ENCODE peak calls at places on chromosomes 16 and 17, in ten cellular contexts. C, R, V, N, Y, G, I, X, O and S are unnamed samples.

GRCh38 chr17:78794399-78794798 is 12.3 kb upstream of the CYTH1 start:
- DNase-seq in C (no peak), R (no peak), V (no peak), N (no peak), Y (no peak), G (no peak), I (no peak), X (no peak), O (no peak), S (no peak)

GRCh38 chr17:57890857-57891232 is 41.0 kb upstream of the MRPS23 start:
- DNase-seq in C (no peak), R (no peak), V (no peak), N (no peak), Y (no peak), G (no peak), I (no peak), X (no peak), O (no peak), S (no peak)

GRCh38 chr17:20114466-20114865 is 105.3 kb downstream of the SPECC1 start:
- DNase-seq in C (no peak), R (peak), V (no peak), N (no peak), Y (no peak), G (no peak), I (no peak), X (no peak), O (no peak), S (no peak)

GRCh38 chr16:50863673-50864144 is 121.8 kb downstream of the CYLD start:
- DNase-seq in C (no peak), R (no peak), V (no peak), N (no peak), Y (no peak), G (no peak), I (no peak), X (no peak), O (no peak), S (no peak)

GRCh38 chr17:51734462-51734861 is 424.1 kb downstream of the CA10 start:
- DNase-seq in C (no peak), R (no peak), V (peak), N (no peak), Y (no peak), G (no peak), I (no peak), X (no peak), O (no peak), S (no peak)

GRCh38 chr17:17971431-17972125 is 622 bp downstream of the TOM1L2 start:
- DNase-seq in C (no peak), R (no peak), V (peak), N (no peak), Y (no peak), G (peak), I (peak), X (no peak), O (no peak), S (peak)

GRCh38 chr16:11799017-11799381 is 1.9 kb upstream of the ZC3H7A start:
- DNase-seq in C (no peak), R (no peak), V (no peak), N (no peak), Y (no peak), G (no peak), I (no peak), X (no peak), O (no peak), S (no peak)

GRCh38 chr16:56580391-56581048 is 8.8 kb upstream of the MT3 start:
- DNase-seq in C (no peak), R (no peak), V (no peak), N (no peak), Y (no peak), G (no peak), I (no peak), X (no peak), O (no peak), S (no peak)

GRCh38 chr16:57810197-57811024 is 8.1 kb upstream of the KIFC3 start:
- DNase-seq in C (peak), R (peak), V (peak), N (no peak), Y (no peak), G (peak), I (peak), X (no peak), O (no peak), S (peak)

GRCh38 chr16:51708861-51709260 is 557.8 kb upstream of the SALL1 start:
- DNase-seq in C (no peak), R (no peak), V (no peak), N (no peak), Y (no peak), G (no peak), I (no peak), X (no peak), O (no peak), S (peak)

GRCh38 chr16:53905028-53905427 is 201.1 kb downstream of the FTO start:
- DNase-seq in C (no peak), R (no peak), V (no peak), N (no peak), Y (no peak), G (no peak), I (no peak), X (no peak), O (no peak), S (no peak)

GRCh38 chr17:2700491-2701141 is 10.9 kb downstream of the CLUH start:
- DNase-seq in C (no peak), R (no peak), V (no peak), N (no peak), Y (no peak), G (peak), I (peak), X (no peak), O (no peak), S (no peak)

GRCh38 chr17:393806-394717 is 41.5 kb upstream of the RPH3AL start:
- DNase-seq in C (no peak), R (no peak), V (no peak), N (no peak), Y (no peak), G (no peak), I (no peak), X (no peak), O (no peak), S (no peak)

GRCh38 chr16:83967838-83968482 is at the start of gene NECAB2:
- DNase-seq in C (peak), R (peak), V (peak), N (no peak), Y (peak), G (peak), I (no peak), X (peak), O (no peak), S (no peak)

GRCh38 chr17:61678339-61678738 is 87.3 kb upstream of the NACA2 start:
- DNase-seq in C (no peak), R (no peak), V (no peak), N (no peak), Y (no peak), G (no peak), I (no peak), X (no peak), O (no peak), S (no peak)

GRCh38 chr16:21704733-21705132 is 41.0 kb downstream of the OTOA start:
- DNase-seq in C (no peak), R (no peak), V (no peak), N (peak), Y (no peak), G (no peak), I (no peak), X (no peak), O (no peak), S (no peak)

GRCh38 chr17:38583176-38583575 is 22.6 kb downstream of the SRCIN1 start:
- DNase-seq in C (no peak), R (no peak), V (no peak), N (no peak), Y (no peak), G (no peak), I (no peak), X (no peak), O (no peak), S (no peak)

GRCh38 chr17:45312477-45313418 is 4.1 kb downstream of the MAP3K14 start:
- DNase-seq in C (no peak), R (no peak), V (no peak), N (no peak), Y (no peak), G (no peak), I (no peak), X (no peak), O (no peak), S (no peak)

GRCh38 chr16:25707982-25708583 is 16.3 kb downstream of the HS3ST4 start:
- DNase-seq in C (peak), R (peak), V (peak), N (peak), Y (peak), G (no peak), I (no peak), X (no peak), O (no peak), S (no peak)

GRCh38 chr16:8851761-8852403 is 16.9 kb downstream of the CARHSP1 start:
- DNase-seq in C (no peak), R (no peak), V (no peak), N (no peak), Y (no peak), G (no peak), I (no peak), X (no peak), O (no peak), S (no peak)

GRCh38 chr17:63706346-63707102 is 6.6 kb upstream of the LIMD2 start:
- DNase-seq in C (no peak), R (no peak), V (no peak), N (no peak), Y (no peak), G (no peak), I (no peak), X (no peak), O (no peak), S (no peak)

GRCh38 chr16:85195271-85195647 is 83.0 kb upstream of the CIBAR2 start:
- DNase-seq in C (no peak), R (no peak), V (no peak), N (no peak), Y (no peak), G (no peak), I (no peak), X (no peak), O (no peak), S (no peak)

GRCh38 chr17:11318207-11318606 is 77.2 kb downstream of the SHISA6 start:
- DNase-seq in C (no peak), R (no peak), V (no peak), N (no peak), Y (no peak), G (no peak), I (no peak), X (no peak), O (no peak), S (no peak)
- TF ChIP-seq CTCF in C (no peak), R (no peak), V (no peak), N (no peak), Y (no peak), G (no peak), I (no peak), X (no peak), O (no peak), S (no peak)

DNA sequence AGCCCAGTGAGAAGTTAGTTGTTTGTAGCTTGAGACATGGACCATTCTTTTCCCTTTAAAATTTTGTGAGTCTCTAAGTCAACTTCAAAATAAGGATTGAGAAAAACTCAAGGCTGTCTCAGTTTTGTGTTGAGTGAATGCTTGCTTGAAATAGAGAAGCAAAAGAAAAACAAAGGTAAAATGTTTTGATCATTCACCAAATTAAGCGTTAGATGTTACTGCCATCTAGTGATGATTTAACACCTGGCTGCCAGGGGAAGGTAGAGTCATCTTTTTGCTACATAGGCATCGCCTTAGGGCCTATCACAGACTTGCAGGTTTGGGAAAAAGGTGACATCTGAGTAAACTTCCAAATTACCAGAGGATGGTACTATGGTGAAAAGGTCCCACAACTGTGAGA is 74.4 kb downstream of the PCTP start:
- DNase-seq in C (no peak), R (no peak), V (peak), N (no peak), Y (peak), G (no peak), I (no peak), X (peak), O (no peak), S (no peak)
- TF ChIP-seq CTCF in C (peak), R (no peak), V (peak), N (no peak), Y (peak), G (peak), I (no peak), X (no peak), O (no peak), S (no peak)

DNA sequence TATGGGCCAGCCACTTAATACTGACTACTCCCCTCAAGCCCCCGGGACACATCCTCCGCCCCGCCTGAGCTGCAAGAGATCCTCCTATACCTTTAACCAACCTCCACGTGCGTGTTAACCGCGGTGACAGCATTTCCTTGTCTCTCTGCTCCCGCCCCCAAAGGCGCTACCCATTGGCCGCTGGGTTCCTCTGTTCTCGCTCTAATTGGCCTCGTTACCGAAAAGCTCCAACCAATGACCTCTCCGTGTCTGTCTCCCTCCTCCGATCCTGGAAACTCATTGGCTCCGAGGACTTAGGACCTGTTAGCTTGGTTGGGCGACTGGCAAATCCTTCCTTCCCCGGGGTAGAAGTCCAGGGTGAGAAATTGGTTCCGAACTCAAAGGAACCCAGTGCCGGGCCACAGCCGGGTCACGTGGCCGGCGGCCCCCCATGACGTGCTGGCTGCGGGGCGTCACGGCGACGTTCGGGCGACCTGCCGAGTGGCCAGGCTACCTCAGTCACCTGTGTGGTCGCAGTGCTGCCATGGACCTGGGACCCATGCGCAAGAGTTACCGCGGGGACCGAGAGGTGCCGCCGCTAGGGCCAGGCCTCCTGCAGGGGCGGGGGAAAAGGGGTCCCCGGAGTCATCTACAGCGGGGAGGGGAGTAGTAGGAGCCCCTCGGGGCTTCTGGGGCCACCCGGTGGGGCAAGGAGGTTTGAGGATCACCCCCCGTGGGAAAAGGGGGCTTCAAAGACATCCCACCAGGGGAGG is at the start of gene PNPO:
- DNase-seq in C (peak), R (peak), V (peak), N (peak), Y (peak), G (peak), I (peak), X (peak), O (peak), S (peak)
- TF ChIP-seq CTCF in C (no peak), R (no peak), V (no peak), N (no peak), Y (peak), G (no peak), I (no peak), X (no peak), O (no peak), S (no peak)

GRCh38 chr17:77153487-77153886 is 12.7 kb downstream of the SEC14L1 start:
- DNase-seq in C (no peak), R (peak), V (no peak), N (no peak), Y (no peak), G (no peak), I (no peak), X (no peak), O (no peak), S (no peak)

GRCh38 chr17:77151236-77151635 is 10.5 kb downstream of the SEC14L1 start:
- DNase-seq in C (no peak), R (no peak), V (no peak), N (no peak), Y (no peak), G (no peak), I (no peak), X (no peak), O (no peak), S (no peak)

GRCh38 chr17:77160032-77160876 is 19.5 kb downstream of the SEC14L1 start:
- DNase-seq in C (no peak), R (no peak), V (no peak), N (no peak), Y (no peak), G (no peak), I (no peak), X (no peak), O (no peak), S (no peak)

GRCh38 chr17:77154187-77154586 is 13.4 kb downstream of the SEC14L1 start:
- DNase-seq in C (no peak), R (no peak), V (no peak), N (no peak), Y (no peak), G (no peak), I (no peak), X (no peak), O (no peak), S (no peak)

DNA sequence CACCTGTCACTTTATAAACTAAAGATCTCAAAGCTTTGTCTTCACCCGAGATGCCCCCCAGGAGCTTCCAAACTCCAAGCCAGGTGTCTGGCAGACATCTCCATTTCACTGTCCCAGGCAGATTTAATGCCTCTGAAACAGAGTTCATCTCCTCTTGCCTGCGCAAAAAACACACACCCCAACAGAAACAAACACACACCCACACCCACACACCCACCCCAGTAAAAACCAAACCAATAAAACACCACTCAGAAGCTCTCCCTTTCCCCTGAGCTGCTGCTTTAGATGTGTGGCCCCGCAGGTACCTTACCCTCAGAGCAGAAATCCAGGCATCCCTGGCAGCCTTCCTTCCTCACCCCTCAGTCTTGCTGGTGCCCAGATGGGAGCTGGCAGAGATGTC is 14.4 kb downstream of the SEC14L1 start:
- DNase-seq in C (no peak), R (no peak), V (no peak), N (no peak), Y (no peak), G (no peak), I (no peak), X (no peak), O (no peak), S (no peak)
- TF ChIP-seq CTCF in C (no peak), R (no peak), V (no peak), N (no peak), Y (no peak), G (no peak), I (no peak), X (no peak), O (no peak), S (no peak)

DNA sequence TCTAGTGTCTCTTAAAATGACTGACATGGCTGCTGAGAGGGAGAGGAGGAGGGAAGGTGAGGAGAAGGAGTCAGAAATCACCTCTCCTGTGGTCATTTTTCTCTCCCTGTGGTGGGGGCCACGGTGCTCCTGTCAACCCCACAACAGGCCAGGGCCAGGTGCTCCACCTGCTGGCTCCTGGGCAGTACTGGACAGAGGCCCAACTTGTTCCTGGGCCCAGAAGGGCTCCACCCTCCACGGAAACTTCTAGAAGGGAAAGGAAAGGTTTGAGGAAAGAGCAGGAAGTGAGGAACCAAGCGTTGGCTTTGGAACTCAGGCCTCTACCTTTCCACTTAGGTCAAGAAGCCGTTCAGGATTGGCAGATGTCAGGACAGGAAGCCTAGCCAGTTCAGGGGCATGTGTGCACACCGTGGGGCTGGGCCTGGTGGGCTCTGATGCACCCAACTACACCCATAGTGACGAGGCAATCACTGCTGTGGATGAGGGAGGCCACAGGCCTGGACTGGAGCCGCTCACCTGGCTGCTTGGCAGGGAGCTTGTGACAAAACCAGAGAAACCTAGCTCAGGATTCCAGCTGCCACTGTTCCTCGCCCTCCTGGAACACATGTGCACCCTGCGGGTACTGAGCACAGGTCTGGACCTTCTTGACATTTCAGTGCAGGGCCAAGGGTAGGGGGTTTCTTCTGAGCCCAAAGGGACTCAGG is 36.1 kb downstream of the WNT3 start:
- DNase-seq in C (peak), R (no peak), V (peak), N (no peak), Y (peak), G (no peak), I (no peak), X (peak), O (no peak), S (no peak)
- TF ChIP-seq CTCF in C (peak), R (peak), V (peak), N (peak), Y (peak), G (peak), I (peak), X (peak), O (peak), S (peak)

GRCh38 chr17:5785867-5786509 is 201.7 kb upstream of the NLRP1 start:
- DNase-seq in C (peak), R (peak), V (no peak), N (no peak), Y (peak), G (no peak), I (no peak), X (no peak), O (peak), S (no peak)
- TF ChIP-seq CTCF in C (no peak), R (no peak), V (no peak), N (no peak), Y (no peak), G (no peak), I (no peak), X (no peak), O (no peak), S (no peak)

GRCh38 chr17:28327031-28327607 is 8.1 kb downstream of the TMEM97 start:
- DNase-seq in C (no peak), R (peak), V (no peak), N (no peak), Y (no peak), G (no peak), I (no peak), X (no peak), O (no peak), S (no peak)

GRCh38 chr17:28325221-28325620 is 6.2 kb downstream of the TMEM97 start:
- DNase-seq in C (no peak), R (no peak), V (no peak), N (no peak), Y (no peak), G (no peak), I (no peak), X (no peak), O (no peak), S (no peak)

GRCh38 chr17:28328325-28328724 is 6.9 kb downstream of the IFT20 start:
- DNase-seq in C (peak), R (no peak), V (peak), N (no peak), Y (no peak), G (no peak), I (no peak), X (no peak), O (no peak), S (peak)

GRCh38 chr17:28326114-28326513 is 7.1 kb downstream of the TMEM97 start:
- DNase-seq in C (no peak), R (no peak), V (no peak), N (no peak), Y (no peak), G (no peak), I (no peak), X (no peak), O (no peak), S (no peak)

DNA sequence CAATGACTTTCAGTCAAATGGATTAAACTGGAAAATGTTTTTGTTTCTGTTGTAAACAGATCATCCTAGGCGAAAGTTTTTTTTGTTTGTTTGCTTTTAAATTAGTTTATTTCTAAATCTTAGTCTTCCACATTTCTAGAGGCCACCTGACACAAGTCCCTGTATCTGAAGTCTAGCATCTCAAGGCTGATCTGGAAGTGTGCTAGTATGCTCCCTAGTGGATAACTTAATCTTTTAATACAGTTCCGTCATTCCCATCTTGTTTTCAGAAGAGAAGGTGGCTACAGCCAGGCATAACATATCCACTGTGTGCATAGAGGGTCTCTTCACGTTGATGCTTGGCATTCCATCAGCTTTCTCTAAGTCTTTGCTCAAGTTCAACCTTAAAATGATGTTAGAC is 7.6 kb downstream of the IFT20 start:
- DNase-seq in C (no peak), R (peak), V (no peak), N (no peak), Y (no peak), G (no peak), I (no peak), X (no peak), O (no peak), S (peak)
- TF ChIP-seq CTCF in C (no peak), R (peak), V (no peak), N (no peak), Y (peak), G (no peak), I (no peak), X (no peak), O (peak), S (no peak)